ENCODE peak calls at places on chromosome 4, in four cellular contexts. T is fibroblast of mammary gland, I is H9, P is AG04450. F is an unnamed sample.

GRCh38 chr4:54992266-54992665 is 133.1 kb downstream of the KDR start:
- DNase-seq in T (no peak), I (no peak), P (no peak), F (no peak)

GRCh38 chr4:174396599-174396998 is 112.9 kb downstream of the CEP44 start:
- DNase-seq in T (no peak), I (no peak), P (no peak), F (no peak)

GRCh38 chr4:138175337-138175794 is 66.8 kb downstream of the SLC7A11 start:
- DNase-seq in T (peak; percentile 18), I (no peak), P (peak; percentile 24), F (no peak)

GRCh38 chr4:186792994-186793393 is 69.3 kb upstream of the FAT1 start:
- DNase-seq in T (peak; percentile 77), I (no peak), P (peak; percentile 59), F (peak; percentile 29)

GRCh38 chr4:147580396-147580795 is 36.8 kb upstream of the TMEM184C start:
- DNase-seq in T (peak; percentile 63), I (no peak), P (no peak), F (no peak)

GRCh38 chr4:181998588-181998987 is 244.6 kb upstream of the TENM3 start:
- DNase-seq in T (no peak), I (no peak), P (no peak), F (no peak)

GRCh38 chr4:119471259-119471658 is 149.3 kb upstream of the FABP2 start:
- DNase-seq in T (no peak), I (no peak), P (no peak), F (no peak)

GRCh38 chr4:26051278-26051677 is 137.3 kb downstream of the SMIM20 start:
- DNase-seq in T (no peak), I (no peak), P (no peak), F (no peak)

GRCh38 chr4:64158648-64159326 is 250.5 kb downstream of the TECRL start:
- DNase-seq in T (peak; percentile 64), I (peak; percentile 53), P (no peak), F (peak; percentile 46)

GRCh38 chr4:154618708-154619315 is 6.4 kb upstream of the FGG start:
- DNase-seq in T (peak; percentile 48), I (peak; percentile 66), P (peak; percentile 8), F (peak; percentile 28)

DNA sequence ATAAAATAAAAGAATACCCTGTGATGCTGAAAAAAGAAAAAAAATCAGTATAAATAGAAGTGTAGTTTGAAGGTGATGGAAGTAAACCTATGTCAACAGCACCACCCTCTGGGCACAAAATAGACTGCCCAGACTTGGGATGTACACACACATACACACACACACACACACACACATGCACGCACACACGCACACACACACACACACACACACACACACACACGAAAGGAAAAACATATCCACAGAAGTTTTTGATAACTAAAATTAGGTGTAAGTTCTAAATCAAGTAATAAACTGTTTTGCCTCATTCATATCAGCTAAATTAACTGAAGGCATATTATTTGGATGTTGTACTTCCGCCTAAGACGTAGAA is 40.5 kb downstream of the ANXA5 start:
- DNase-seq in T (peak; percentile 84), I (peak; percentile 39), P (peak; percentile 37), F (peak; percentile 78)
- TF ChIP-seq CTCF in T (peak; percentile 52), I (peak; percentile 54), P (peak; percentile 47), F (peak; percentile 69)

DNA sequence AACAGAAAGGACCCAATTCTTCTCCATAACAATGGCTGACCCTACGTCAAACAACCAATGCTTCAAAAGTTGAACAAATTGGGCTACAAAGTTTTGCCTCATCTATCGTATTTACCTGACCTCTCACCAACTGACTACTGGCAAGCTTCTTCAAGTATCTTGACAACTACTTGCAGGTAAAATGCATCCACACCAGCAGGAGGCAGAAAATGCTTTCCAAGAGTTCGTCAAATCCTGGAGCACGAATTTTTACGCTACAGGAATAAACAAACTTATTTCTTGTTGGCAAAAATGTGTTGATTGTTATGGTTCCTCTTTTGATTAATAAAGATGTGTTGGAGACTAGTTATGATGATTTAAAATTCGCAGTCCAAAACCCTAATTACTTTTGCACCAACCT is 6.7 kb upstream of the GAB1 start:
- DNase-seq in T (no peak), I (no peak), P (no peak), F (no peak)
- TF ChIP-seq CTCF in T (no peak), I (peak; percentile 49), P (no peak), F (peak; percentile 20)

GRCh38 chr4:120509719-120510118 is 412.8 kb downstream of the PRDM5 start:
- DNase-seq in T (no peak), I (no peak), P (no peak), F (no peak)

GRCh38 chr4:120506536-120506935 is 416.0 kb downstream of the PRDM5 start:
- DNase-seq in T (no peak), I (no peak), P (no peak), F (no peak)

GRCh38 chr4:120509222-120509621 is 413.3 kb downstream of the PRDM5 start:
- DNase-seq in T (no peak), I (no peak), P (no peak), F (no peak)
- TF ChIP-seq CTCF in T (no peak), I (no peak), P (no peak), F (no peak)

GRCh38 chr4:6349896-6350295 is 80.2 kb downstream of the WFS1 start:
- DNase-seq in T (peak; percentile 19), I (no peak), P (no peak), F (no peak)
- TF ChIP-seq CTCF in T (no peak), I (no peak), P (no peak), F (no peak)

GRCh38 chr4:47271296-47271695 is 192.2 kb downstream of the COMMD8 start:
- DNase-seq in T (no peak), I (no peak), P (no peak), F (no peak)

GRCh38 chr4:47270226-47270888 is 193.1 kb downstream of the COMMD8 start:
- DNase-seq in T (no peak), I (no peak), P (no peak), F (no peak)

GRCh38 chr4:47278631-47279030 is 184.9 kb downstream of the COMMD8 start:
- DNase-seq in T (no peak), I (no peak), P (no peak), F (no peak)

DNA sequence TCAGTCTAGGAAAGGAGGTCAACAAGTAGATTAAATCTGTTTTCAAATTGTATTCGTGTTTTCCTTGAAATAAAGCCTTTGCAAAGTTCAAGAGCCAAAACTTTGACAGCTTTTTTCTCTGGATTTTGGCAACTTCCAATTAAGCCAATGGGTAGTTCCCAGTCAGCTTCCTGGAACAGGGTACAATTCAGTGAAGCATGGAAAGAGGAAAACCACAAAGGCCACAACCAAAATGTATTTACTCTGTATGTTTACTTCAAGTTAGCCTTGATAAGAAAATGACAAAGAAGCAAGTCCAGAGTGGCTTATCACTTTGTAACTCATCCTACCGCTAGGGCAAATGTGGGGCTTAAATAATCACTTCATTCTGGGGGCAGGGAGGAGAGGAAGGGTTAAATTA is 188.6 kb downstream of the COMMD8 start:
- DNase-seq in T (no peak), I (no peak), P (no peak), F (no peak)
- TF ChIP-seq CTCF in T (no peak), I (no peak), P (no peak), F (no peak)

GRCh38 chr4:103361926-103362325 is 163.8 kb upstream of the CENPE start:
- DNase-seq in T (no peak), I (no peak), P (no peak), F (no peak)
- TF ChIP-seq CTCF in T (no peak), I (no peak), P (no peak), F (no peak)